ENCODE peak calls at places on chromosome 3, in five cellular contexts. G, U, D, I and C are unnamed samples.

GRCh38 chr3:187963677-187964385 is 190.1 kb upstream of the LPP start:
- DNase-seq in G (no peak), U (no peak), D (no peak), I (no peak), C (no peak)

GRCh38 chr3:172305974-172306373 is 142.3 kb downstream of the GHSR start:
- DNase-seq in G (no peak), U (no peak), D (no peak), I (no peak), C (no peak)

GRCh38 chr3:128554100-128554464 is 61.1 kb upstream of the GATA2 start:
- DNase-seq in G (no peak), U (peak; percentile 65), D (no peak), I (no peak), C (no peak)

GRCh38 chr3:188052966-188053340 is 101.0 kb upstream of the LPP start:
- DNase-seq in G (no peak), U (no peak), D (no peak), I (no peak), C (no peak)

GRCh38 chr3:96813820-96814580 is 394 bp upstream of the EPHA6 start:
- DNase-seq in G (peak; percentile 37), U (peak; percentile 66), D (peak; percentile 35), I (no peak), C (no peak)

GRCh38 chr3:171192176-171192854 is 165.8 kb upstream of the SLC2A2 start:
- DNase-seq in G (no peak), U (peak; percentile 87), D (no peak), I (no peak), C (no peak)

GRCh38 chr3:14935577-14936345 is 11.6 kb upstream of the NR2C2 start:
- DNase-seq in G (no peak), U (no peak), D (no peak), I (no peak), C (no peak)

GRCh38 chr3:29285356-29286070 is 4.6 kb downstream of the RBMS3 start:
- DNase-seq in G (no peak), U (peak; percentile 31), D (no peak), I (no peak), C (no peak)

GRCh38 chr3:161265916-161266571 is 44.9 kb downstream of the NMD3 start:
- DNase-seq in G (no peak), U (peak; percentile 53), D (no peak), I (no peak), C (no peak)

GRCh38 chr3:187919535-187919934 is 174.3 kb upstream of the BCL6 start:
- DNase-seq in G (no peak), U (no peak), D (no peak), I (no peak), C (no peak)

GRCh38 chr3:194777729-194778128 is 92.0 kb downstream of the FAM43A start:
- DNase-seq in G (no peak), U (no peak), D (no peak), I (no peak), C (no peak)

GRCh38 chr3:4396599-4396998 is 70.5 kb downstream of the SUMF1 start:
- DNase-seq in G (no peak), U (no peak), D (no peak), I (no peak), C (no peak)

GRCh38 chr3:40713306-40713705 is 188.5 kb downstream of the ZNF621 start:
- DNase-seq in G (no peak), U (no peak), D (no peak), I (no peak), C (no peak)

GRCh38 chr3:176510097-176510496 is 687.2 kb downstream of the TBL1XR1 start:
- DNase-seq in G (no peak), U (no peak), D (no peak), I (no peak), C (no peak)

GRCh38 chr3:32147935-32148334 is 41.5 kb downstream of the GPD1L start:
- DNase-seq in G (no peak), U (no peak), D (no peak), I (no peak), C (no peak)

GRCh38 chr3:115359507-115359906 is 212.4 kb upstream of the ZBTB20 start:
- DNase-seq in G (no peak), U (no peak), D (no peak), I (no peak), C (no peak)

GRCh38 chr3:38130631-38131065 is 6.3 kb downstream of the ACAA1 start:
- DNase-seq in G (no peak), U (no peak), D (peak; percentile 23), I (no peak), C (no peak)

GRCh38 chr3:69090021-69090420 is 5.3 kb downstream of the ARL6IP5 start:
- DNase-seq in G (no peak), U (peak; percentile 54), D (no peak), I (no peak), C (no peak)

GRCh38 chr3:171967932-171968678 is 71.3 kb upstream of the FNDC3B start:
- DNase-seq in G (no peak), U (peak; percentile 18), D (no peak), I (no peak), C (no peak)

GRCh38 chr3:143775401-143775970 is 72.8 kb downstream of the SLC9A9 start:
- DNase-seq in G (no peak), U (peak; percentile 61), D (no peak), I (no peak), C (no peak)

GRCh38 chr3:183650554-183650953 is 15.1 kb downstream of the KLHL24 start:
- DNase-seq in G (no peak), U (no peak), D (no peak), I (no peak), C (no peak)

GRCh38 chr3:187889601-187890404 is 144.5 kb upstream of the BCL6 start:
- DNase-seq in G (no peak), U (no peak), D (no peak), I (no peak), C (peak; percentile 36)

GRCh38 chr3:83150896-83151295 is 1389.5 kb upstream of the GBE1 start:
- DNase-seq in G (no peak), U (no peak), D (no peak), I (no peak), C (no peak)

GRCh38 chr3:15319575-15319974 is 12.8 kb downstream of the SH3BP5 start:
- DNase-seq in G (peak; percentile 46), U (no peak), D (no peak), I (no peak), C (peak; percentile 83)

GRCh38 chr3:172658344-172659245 is 52.3 kb downstream of the NCEH1 start:
- DNase-seq in G (no peak), U (peak; percentile 85), D (no peak), I (no peak), C (no peak)

GRCh38 chr3:50423543-50423942 is 64.2 kb upstream of the TMEM115 start:
- DNase-seq in G (no peak), U (no peak), D (peak; percentile 83), I (no peak), C (peak; percentile 56)

GRCh38 chr3:78629544-78629943 is 1138.3 kb downstream of the ROBO1 start:
- DNase-seq in G (no peak), U (no peak), D (no peak), I (no peak), C (no peak)

GRCh38 chr3:195820901-195821300 is 9.2 kb upstream of the MUC4 start:
- DNase-seq in G (no peak), U (no peak), D (no peak), I (no peak), C (no peak)

GRCh38 chr3:158127250-158128219 is 17.6 kb downstream of the RSRC1 start:
- DNase-seq in G (no peak), U (peak; percentile 56), D (no peak), I (no peak), C (no peak)

GRCh38 chr3:156675744-156676466 is 1.5 kb downstream of the TIPARP start:
- DNase-seq in G (peak; percentile 21), U (peak; percentile 99), D (peak; percentile 31), I (no peak), C (peak; percentile 53)

GRCh38 chr3:156676467-156677119 is 2.2 kb downstream of the TIPARP start:
- DNase-seq in G (no peak), U (peak; percentile 43), D (no peak), I (no peak), C (no peak)

GRCh38 chr3:156677536-156677935 is 3.1 kb downstream of the TIPARP start:
- DNase-seq in G (no peak), U (no peak), D (no peak), I (no peak), C (no peak)

GRCh38 chr3:156678216-156678615 is 3.8 kb downstream of the TIPARP start:
- DNase-seq in G (no peak), U (no peak), D (no peak), I (no peak), C (no peak)

DNA sequence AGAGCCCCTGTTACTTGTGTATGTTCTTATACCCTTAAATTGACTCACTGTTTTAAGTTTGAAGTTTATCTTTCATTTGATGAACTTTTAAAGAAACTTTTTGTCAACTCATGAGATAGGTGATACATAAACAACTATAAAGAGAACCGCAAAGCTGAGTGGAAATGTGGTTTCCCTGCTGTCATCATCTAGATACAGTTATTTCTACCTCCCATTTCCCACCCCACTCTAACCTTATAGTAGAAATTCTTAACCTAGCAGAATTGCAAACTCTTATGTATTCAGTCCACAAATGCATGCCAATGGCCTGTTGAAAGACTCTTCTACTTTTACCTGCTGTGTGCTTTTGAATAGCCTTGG is 2.7 kb downstream of the TIPARP start:
- DNase-seq in G (no peak), U (no peak), D (no peak), I (no peak), C (no peak)
- H3K4me3 ChIP-seq in G (peak overlapping the region; percentile 81), U (peak overlapping the region; percentile 96), D (peak overlapping the region; percentile 88), I (no peak overlapping the region), C (no peak overlapping the region)

GRCh38 chr3:62249855-62250543 is 123.4 kb downstream of the FEZF2 start:
- DNase-seq in G (no peak), U (no peak), D (no peak), I (no peak), C (no peak)
- H3K36me3 ChIP-seq in G (peaks cover under 1% of the 10 kb centered on the region), U (no peaks in the 10 kb centered on the region), D (no peaks in the 10 kb centered on the region), I (no peaks in the 10 kb centered on the region), C (no peaks in the 10 kb centered on the region)

DNA sequence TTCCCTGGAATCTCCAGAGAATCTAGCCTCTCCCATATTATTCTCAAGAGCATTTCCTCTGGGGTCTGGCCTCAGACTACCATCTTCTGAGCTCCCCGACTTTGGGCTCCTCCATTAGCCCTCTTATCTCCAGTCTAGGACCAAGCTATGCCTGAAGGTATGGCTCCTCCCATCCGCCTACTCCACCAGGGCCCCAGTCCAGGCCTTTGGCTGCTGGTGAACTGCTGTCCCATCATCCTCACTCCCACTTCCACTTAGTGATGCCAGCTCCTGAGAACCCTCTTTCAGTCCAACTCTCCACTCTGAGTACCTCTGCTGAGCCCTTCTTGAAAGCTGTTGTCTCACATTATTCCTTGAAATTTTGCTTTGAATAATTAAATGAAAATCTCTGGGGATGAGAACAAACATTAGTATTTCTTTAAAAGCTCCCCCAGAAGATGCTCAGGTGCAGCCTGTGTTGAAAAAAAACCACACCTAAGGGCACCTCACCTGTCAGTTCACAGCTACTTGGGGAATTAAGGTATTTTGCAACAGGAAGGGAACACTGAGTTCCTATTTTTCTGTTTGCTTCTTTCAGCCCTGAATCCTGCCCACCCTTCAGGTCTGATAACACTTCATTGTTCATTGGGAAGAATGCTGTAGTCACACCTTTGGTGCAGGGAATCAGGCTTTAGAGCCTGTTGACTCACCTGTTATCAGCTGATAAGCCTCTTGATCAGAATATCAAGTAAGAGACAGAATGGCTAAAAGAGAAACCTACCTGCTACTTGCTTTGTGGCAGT is 9.5 kb downstream of the CLDN18 start:
- DNase-seq in G (no peak), U (no peak), D (peak; percentile 49), I (no peak), C (peak; percentile 61)
- TF ChIP-seq CTCF in G (no peak), U (no peak), D (no peak), I (no peak), C (no peak)

GRCh38 chr3:25719321-25719720 is 54.6 kb upstream of the TOP2B start:
- DNase-seq in G (no peak), U (no peak), D (no peak), I (no peak), C (no peak)
- H3K4me3 ChIP-seq in G (no peak overlapping the region), U (no peak overlapping the region), D (no peak overlapping the region), I (no peak overlapping the region), C (no peak overlapping the region)